ENCODE peak calls at places on chromosomes 5 and 9, in seven cellular contexts. I is hippocampal formation; N is HCT116; W is stimulated activated CD8-positive, alpha-beta memory T cell treated with anti-CD3 and anti-CD28 coated beads, Interleukin-12 subunit alpha, Interleukin-12 subunit beta, amount 100 ng/mL, for 1 hour; O is cardiac fibroblast; P is activated naive CD8-positive, alpha-beta T cell treated with anti-CD3 and anti-CD28 coated beads, Interleukin-2, amount 50 U/mL, for 24 hours; L is EH. D is an unnamed sample.

GRCh38 chr5:135069016-135069770 is 35.2 kb upstream of the PITX1 start:
- DNase-seq in N (no peak), O (no peak), P (no peak), W (no peak), I (no peak), L (no peak), D (no peak)

GRCh38 chr5:66306105-66306843 is 162.2 kb downstream of the SREK1 start:
- DNase-seq in L (peak), N (peak), W (no peak), I (peak), P (peak), O (peak), D (peak)

GRCh38 chr9:128123451-128124080 is 4.0 kb downstream of the PTGES2 start:
- DNase-seq in P (no peak), O (no peak), I (no peak), N (no peak), L (no peak), W (no peak), D (no peak)

GRCh38 chr5:103258368-103258956 is at the start of gene MACIR:
- DNase-seq in O (peak), N (peak), L (peak), I (peak), P (peak), W (peak), D (peak)

GRCh38 chr9:85118990-85119755 is 449.6 kb downstream of the NTRK2 start:
- DNase-seq in O (peak), W (no peak), P (no peak), I (no peak), N (no peak), L (no peak), D (no peak)

GRCh38 chr5:169547508-169547907 is 36.1 kb upstream of the SPDL1 start:
- DNase-seq in O (no peak), L (no peak), P (no peak), I (no peak), N (no peak), W (no peak), D (no peak)

GRCh38 chr9:136326777-136327312 is 494 bp upstream of the GPSM1 start:
- DNase-seq in I (no peak), O (no peak), P (no peak), L (no peak), N (no peak), W (no peak), D (no peak)

GRCh38 chr9:94108584-94108983 is 24.3 kb downstream of the PTPDC1 start:
- DNase-seq in W (no peak), I (no peak), P (no peak), L (peak), O (peak), N (no peak), D (no peak)

GRCh38 chr5:170896779-170897178 is 35.0 kb downstream of the RANBP17 start:
- DNase-seq in W (no peak), N (no peak), L (peak), O (peak), P (no peak), I (peak), D (no peak)

GRCh38 chr9:137000177-137000930 is 4.0 kb upstream of the CLIC3 start:
- DNase-seq in L (peak), W (no peak), I (no peak), O (peak), P (peak), N (no peak), D (no peak)

D was measured in occipital lobe.